ENCODE peak calls at places on chromosomes 5 and 9, in five cellular contexts. I, V, S, X and Y are unnamed samples.

GRCh38 chr5:119318256-119318914 is 37.4 kb upstream of the TNFAIP8 start:
- DNase-seq in I (no peak), V (no peak), S (no peak), X (no peak), Y (no peak)

GRCh38 chr5:171743786-171744076 is 41.9 kb upstream of the SMIM23 start:
- DNase-seq in I (no peak), V (no peak), S (no peak), X (no peak), Y (no peak)

GRCh38 chr5:98791928-98792580 is 18.6 kb downstream of the RGMB start:
- DNase-seq in I (no peak), V (no peak), S (peak), X (no peak), Y (no peak)

GRCh38 chr5:79025054-79025465 is 40.0 kb upstream of the ARSB start:
- DNase-seq in I (peak), V (peak), S (peak), X (peak), Y (peak)

GRCh38 chr9:20496328-20496727 is 126.0 kb downstream of the MLLT3 start:
- DNase-seq in I (no peak), V (no peak), S (no peak), X (no peak), Y (no peak)

GRCh38 chr5:142356318-142356715 is 31.5 kb upstream of the SPRY4 start:
- DNase-seq in I (peak), V (no peak), S (no peak), X (no peak), Y (no peak)

GRCh38 chr9:99294850-99295461 is 72.9 kb downstream of the SEC61B start:
- DNase-seq in I (no peak), V (no peak), S (peak), X (no peak), Y (no peak)

GRCh38 chr9:120619751-120620655 is 40.0 kb upstream of the CDK5RAP2 start:
- DNase-seq in I (peak), V (no peak), S (peak), X (peak), Y (peak)

GRCh38 chr5:102629827-102630605 is 125.1 kb upstream of the PAM start:
- DNase-seq in I (no peak), V (no peak), S (no peak), X (no peak), Y (no peak)

GRCh38 chr9:102862478-102862877 is 132.7 kb upstream of the CYLC2 start:
- DNase-seq in I (no peak), V (no peak), S (no peak), X (no peak), Y (no peak)

GRCh38 chr9:134963546-134963945 is 45.8 kb upstream of the FCN1 start:
- DNase-seq in I (no peak), V (peak), S (no peak), X (no peak), Y (no peak)

GRCh38 chr5:130545291-130545690 is 619.8 kb downstream of the HINT1 start:
- DNase-seq in I (no peak), V (no peak), S (no peak), X (no peak), Y (no peak)

GRCh38 chr5:36932056-36932455 is 55.5 kb downstream of the NIPBL start:
- DNase-seq in I (no peak), V (no peak), S (no peak), X (no peak), Y (no peak)

GRCh38 chr9:135394699-135395645 is 84.6 kb upstream of the PPP1R26 start:
- DNase-seq in I (no peak), V (no peak), S (no peak), X (no peak), Y (no peak)

GRCh38 chr9:129609486-129610192 is 11.3 kb downstream of the C9orf50 start:
- DNase-seq in I (no peak), V (peak), S (peak), X (no peak), Y (peak)

GRCh38 chr9:36208521-36209253 is 18.0 kb downstream of the CLTA start:
- DNase-seq in I (peak), V (no peak), S (no peak), X (no peak), Y (no peak)

GRCh38 chr5:40378431-40379175 is 301.1 kb upstream of the PTGER4 start:
- DNase-seq in I (no peak), V (no peak), S (no peak), X (no peak), Y (no peak)

GRCh38 chr5:172944741-172945140 is 14.5 kb upstream of the RPL26L1 start:
- DNase-seq in I (no peak), V (no peak), S (peak), X (no peak), Y (no peak)

GRCh38 chr5:74034738-74035137 is 408.7 kb downstream of the ARHGEF28 start:
- DNase-seq in I (no peak), V (no peak), S (peak), X (no peak), Y (no peak)

GRCh38 chr5:149745-150450 is 41.4 kb upstream of the LRRC14B start:
- DNase-seq in I (no peak), V (no peak), S (peak), X (no peak), Y (no peak)